ENCODE peak calls at places on chromosomes 6 and 20, in nine cellular contexts. Y is adrenal gland; Q is colonic mucosa; N is GM23338; U is body of pancreas; T is left lung; P is CD4-positive, alpha-beta memory T cell; K is GM23248; E is tibial artery. B is an unnamed sample. For H3K4me1, the result is how much of the 10 kb centered on the place peaks cover.

GRCh38 chr6:4640139-4640538 is 136.1 kb upstream of the CDYL start:
- DNase-seq in T (no peak), N (no peak), P (no peak), Q (no peak), Y (no peak), K (peak), U (no peak), E (no peak), B (no peak)

GRCh38 chr20:58020656-58021454 is 207.6 kb downstream of the ANKRD60 start:
- DNase-seq in Y (no peak), Q (no peak), N (no peak), K (peak), P (no peak), E (peak), T (no peak), U (no peak), B (peak)

GRCh38 chr20:40564997-40565680 is 123.9 kb downstream of the MAFB start:
- DNase-seq in Q (no peak), K (peak), T (no peak), N (no peak), U (no peak), Y (peak), P (no peak), E (no peak), B (peak)

GRCh38 chr6:64681416-64682160 is 1025.4 kb downstream of the EYS start:
- DNase-seq in K (no peak), T (no peak), E (no peak), U (no peak), N (no peak), P (no peak), Q (no peak), Y (no peak), B (no peak)

GRCh38 chr6:91276315-91276714 is 689.4 kb upstream of the MAP3K7 start:
- DNase-seq in E (no peak), P (no peak), K (no peak), Y (no peak), Q (no peak), T (no peak), U (no peak), N (peak), B (no peak)

GRCh38 chr20:25204550-25205276 is 9.2 kb downstream of the ENTPD6 start:
- DNase-seq in Y (no peak), N (no peak), P (no peak), U (no peak), K (no peak), E (no peak), T (no peak), Q (no peak), B (no peak)

GRCh38 chr20:51176446-51176845 is 153.5 kb upstream of the KCNG1 start:
- DNase-seq in N (no peak), Y (no peak), K (no peak), T (no peak), U (no peak), E (no peak), Q (no peak), P (no peak), B (no peak)

GRCh38 chr6:169921853-169922779 is 170.7 kb downstream of the ERMARD start:
- DNase-seq in E (no peak), T (no peak), Q (no peak), K (no peak), P (no peak), U (no peak), Y (no peak), N (no peak), B (no peak)

GRCh38 chr20:1874534-1875168 is 20.6 kb upstream of the SIRPA start:
- DNase-seq in N (no peak), P (no peak), E (peak), T (peak), U (peak), Y (no peak), Q (peak), K (no peak), B (peak)

GRCh38 chr20:6664574-6664973 is 102.9 kb upstream of the BMP2 start:
- DNase-seq in K (no peak), E (no peak), U (no peak), T (no peak), Q (no peak), P (no peak), N (no peak), Y (no peak), B (no peak)

GRCh38 chr6:170290306-170291128 is at the start of gene DLL1:
- DNase-seq in T (no peak), U (peak), Q (peak), P (peak), Y (peak), N (peak), E (no peak), K (peak), B (peak)

GRCh38 chr6:135144678-135145508 is 36.2 kb upstream of the MYB start:
- DNase-seq in N (peak), Y (no peak), U (peak), T (no peak), K (peak), E (no peak), P (peak), Q (peak), B (no peak)

GRCh38 chr6:7649037-7649810 is 59.2 kb downstream of the SNRNP48 start:
- DNase-seq in E (no peak), T (no peak), U (no peak), K (no peak), Q (no peak), N (no peak), Y (no peak), P (no peak), B (no peak)

GRCh38 chr6:111922454-111923297 is 49.4 kb upstream of the FYN start:
- DNase-seq in Q (no peak), P (no peak), E (no peak), U (no peak), Y (no peak), N (no peak), T (no peak), K (peak), B (no peak)

GRCh38 chr6:68649669-68650068 is 14.6 kb downstream of the ADGRB3 start:
- DNase-seq in N (peak), E (no peak), P (no peak), K (no peak), U (no peak), Q (no peak), T (no peak), Y (no peak), B (no peak)

GRCh38 chr6:148824291-148824690 is 77.5 kb downstream of the UST start:
- DNase-seq in K (no peak), U (no peak), Y (no peak), E (no peak), Q (no peak), T (no peak), P (no peak), N (no peak), B (no peak)

GRCh38 chr6:169185011-169185521 is 68.6 kb downstream of the THBS2 start:
- DNase-seq in K (no peak), Q (no peak), U (no peak), E (no peak), P (no peak), N (no peak), T (no peak), Y (no peak), B (no peak)

GRCh38 chr20:35939264-35939663 is 15.0 kb downstream of the SCAND1 start:
- DNase-seq in N (no peak), E (no peak), P (no peak), Y (no peak), K (peak), T (no peak), Q (no peak), U (no peak), B (no peak)

GRCh38 chr6:90285611-90286381 is 10.8 kb downstream of the BACH2 start:
- DNase-seq in U (peak), T (peak), Q (peak), E (peak), K (peak), P (peak), Y (peak), N (peak), B (peak)

GRCh38 chr6:30319146-30319835 is 7.4 kb upstream of the TRIM39 start:
- DNase-seq in U (no peak), Y (no peak), N (peak), K (peak), Q (no peak), E (no peak), P (no peak), T (no peak), B (no peak)
- H3K4me1 ChIP-seq in U (under half), Y (under half), N (half or more), K (under half), Q (under half), E (under half), P (half or more), T (under half), B (under half)

GRCh38 chr6:105207524-105208269 is 27.9 kb upstream of the POPDC3 start:
- DNase-seq in P (no peak), E (no peak), K (peak), T (no peak), N (no peak), U (no peak), Y (no peak), Q (no peak), B (no peak)
- H3K27ac ChIP-seq in P (no peak), E (no peak), K (no peak), T (no peak), N (no peak), U (no peak), Y (no peak), Q (no peak), B (no peak)

GRCh38 chr6:137871299-137871698 is 4.2 kb downstream of the TNFAIP3 start:
- DNase-seq in E (no peak), K (no peak), Q (no peak), P (peak), T (no peak), N (no peak), Y (no peak), U (no peak), B (no peak)

GRCh38 chr6:137872071-137872470 is 5.0 kb downstream of the TNFAIP3 start:
- DNase-seq in K (peak), P (peak), U (no peak), T (no peak), E (no peak), N (no peak), Y (no peak), Q (no peak), B (no peak)

GRCh38 chr6:137870286-137870685 is 3.2 kb downstream of the TNFAIP3 start:
- DNase-seq in P (peak), Y (no peak), Q (no peak), U (no peak), N (no peak), E (no peak), T (no peak), K (no peak), B (no peak)

GRCh38 chr6:137869781-137870180 is 2.7 kb downstream of the TNFAIP3 start:
- DNase-seq in E (no peak), N (no peak), Y (no peak), Q (no peak), U (no peak), T (no peak), K (no peak), P (peak), B (no peak)

DNA sequence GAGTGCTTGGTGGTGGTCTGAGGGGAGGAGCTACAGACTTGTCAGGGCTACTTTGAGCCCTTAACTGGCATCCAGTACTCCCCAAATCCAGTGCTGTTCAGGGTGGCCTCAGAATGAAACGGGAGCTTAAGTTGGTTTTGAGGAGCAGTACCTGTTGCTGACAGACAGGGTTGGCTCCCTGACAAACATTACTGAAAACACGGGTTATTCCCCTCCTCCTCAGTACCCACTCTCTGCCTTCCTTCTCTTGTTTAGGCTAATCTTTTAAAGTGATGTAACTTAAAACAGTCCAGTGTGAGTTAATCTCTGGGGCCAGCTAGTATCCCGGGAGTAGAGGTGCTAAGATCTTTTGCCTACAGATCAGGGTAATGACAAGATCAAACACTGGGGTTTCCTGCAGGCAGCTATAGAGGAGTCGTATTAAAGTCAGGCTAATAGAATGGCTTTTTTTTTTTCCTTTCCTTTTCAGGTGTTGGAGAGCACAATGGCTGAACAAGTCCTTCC is 3.7 kb downstream of the TNFAIP3 start:
- DNase-seq in T (no peak), Q (no peak), K (no peak), N (peak), E (no peak), U (no peak), Y (no peak), P (peak), B (no peak)
- H3K4me1 ChIP-seq in T (half or more), Q (under half), K (half or more), N (under half), E (under half), U (half or more), Y (under half), P (half or more), B (under half)

DNA sequence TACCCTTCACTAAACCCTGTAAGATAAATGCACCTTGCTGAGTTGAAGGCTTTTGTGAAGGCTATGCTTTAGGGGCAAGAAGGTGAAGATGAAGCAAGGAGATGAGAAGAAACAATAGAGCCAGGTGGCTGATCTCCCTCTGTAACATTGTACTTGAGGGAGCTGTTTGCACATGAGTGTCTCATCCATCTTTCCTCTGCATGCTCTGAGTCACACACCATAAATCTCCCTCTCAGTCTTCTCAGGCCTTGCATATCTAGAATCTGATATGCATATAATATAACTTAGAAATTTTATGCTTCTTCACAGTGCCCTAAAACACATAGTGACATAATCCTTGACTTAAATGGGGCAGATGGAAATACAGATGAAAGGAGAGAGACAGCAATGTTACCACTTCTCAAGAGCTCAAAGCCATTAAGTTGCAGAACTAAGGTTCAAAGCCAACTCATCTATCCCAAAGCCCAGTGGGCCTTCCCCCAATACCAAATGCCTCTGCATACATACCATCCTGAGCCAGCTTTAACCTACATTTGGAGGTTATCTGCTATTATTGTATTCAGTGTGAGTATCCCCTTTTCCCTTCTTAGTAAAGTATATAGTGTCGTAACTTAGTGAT is 62.4 kb upstream of the STXBP5 start:
- DNase-seq in E (no peak), T (no peak), U (no peak), K (peak), Q (no peak), P (no peak), Y (no peak), N (no peak), B (no peak)
- H3K27ac ChIP-seq in E (no peak), T (no peak), U (no peak), K (no peak), Q (no peak), P (no peak), Y (no peak), N (no peak), B (no peak)

GRCh38 chr6:26187292-26187691 is 100.1 kb downstream of the HFE start:
- DNase-seq in T (no peak), Q (no peak), K (no peak), N (no peak), E (no peak), U (no peak), Y (no peak), P (no peak), B (no peak)

GRCh38 chr6:26187981-26188635 is 100.9 kb downstream of the HFE start:
- DNase-seq in N (peak), P (no peak), T (no peak), E (peak), K (peak), U (no peak), Y (peak), Q (peak), B (no peak)

GRCh38 chr6:26186652-26187051 is 99.4 kb downstream of the HFE start:
- DNase-seq in U (no peak), K (no peak), Q (no peak), Y (no peak), N (no peak), T (no peak), E (no peak), P (no peak), B (no peak)

GRCh38 chr6:26193467-26194328 is 106.5 kb downstream of the HFE start:
- DNase-seq in P (no peak), N (no peak), T (no peak), Q (no peak), U (no peak), K (no peak), E (no peak), Y (no peak), B (no peak)

DNA sequence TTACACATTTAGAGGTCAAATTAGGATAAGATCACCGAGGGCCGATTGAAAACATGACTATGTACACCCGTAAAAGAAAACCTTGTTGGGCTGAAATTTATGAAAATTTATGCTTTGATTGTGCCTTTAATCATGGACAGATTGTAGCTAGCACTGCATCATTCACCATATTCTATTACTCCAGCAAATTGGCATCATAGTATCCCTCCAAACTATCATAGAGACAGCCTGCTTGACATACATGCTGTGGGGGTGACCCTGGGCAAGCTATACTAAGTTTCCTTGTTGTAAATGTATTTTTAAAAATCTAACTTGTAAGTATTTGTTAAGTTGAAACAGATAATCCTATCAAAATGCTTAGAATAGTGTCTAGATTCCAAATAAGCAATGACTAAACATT is 102.7 kb downstream of the HFE start:
- DNase-seq in T (no peak), E (no peak), N (no peak), U (no peak), Q (no peak), Y (no peak), K (no peak), P (no peak), B (no peak)
- H3K4me1 ChIP-seq in T (under half), E (under half), N (under half), U (under half), Q (under half), Y (under half), K (under half), P (under half), B (under half)

DNA sequence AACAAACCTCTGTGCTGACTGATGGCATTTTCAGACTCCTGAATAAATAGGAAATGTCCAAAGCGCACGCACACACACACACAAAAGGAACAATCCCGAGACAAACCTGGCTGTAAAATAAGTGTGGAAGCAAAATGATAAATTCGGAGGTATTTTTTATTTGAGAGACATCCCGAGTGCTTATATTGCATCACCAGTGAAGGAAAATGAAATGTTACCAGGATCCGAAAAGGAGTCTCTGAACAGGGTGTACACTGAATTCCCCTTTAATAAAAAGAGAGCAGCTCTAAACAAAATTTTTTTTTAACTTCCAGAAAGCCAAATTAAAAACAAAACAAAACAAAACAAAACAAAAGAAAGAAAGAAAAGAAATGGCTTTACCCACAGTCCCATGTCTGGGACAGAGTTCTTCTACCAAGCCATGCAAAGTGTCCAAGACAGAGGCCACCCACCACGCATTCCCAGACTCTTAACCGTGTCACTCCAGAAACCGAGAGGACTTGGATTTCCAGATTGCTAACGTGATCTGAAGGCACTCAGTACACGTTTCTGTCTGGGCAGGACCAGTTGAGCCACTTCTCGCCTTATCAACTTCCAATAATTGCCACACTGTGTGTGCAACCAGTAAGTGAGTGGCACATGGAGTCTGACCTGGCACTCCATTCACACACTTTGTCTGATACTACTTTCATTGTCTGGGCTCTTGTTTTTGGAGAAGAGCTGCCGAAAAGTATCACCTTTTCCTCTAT is 820 bp downstream of the ME1 start:
- DNase-seq in N (peak), T (peak), U (peak), P (no peak), Q (peak), Y (peak), K (peak), E (no peak), B (no peak)
- H3K27ac ChIP-seq in N (no peak), T (peak), U (peak), P (no peak), Q (peak), Y (peak), K (peak), E (peak), B (peak)

DNA sequence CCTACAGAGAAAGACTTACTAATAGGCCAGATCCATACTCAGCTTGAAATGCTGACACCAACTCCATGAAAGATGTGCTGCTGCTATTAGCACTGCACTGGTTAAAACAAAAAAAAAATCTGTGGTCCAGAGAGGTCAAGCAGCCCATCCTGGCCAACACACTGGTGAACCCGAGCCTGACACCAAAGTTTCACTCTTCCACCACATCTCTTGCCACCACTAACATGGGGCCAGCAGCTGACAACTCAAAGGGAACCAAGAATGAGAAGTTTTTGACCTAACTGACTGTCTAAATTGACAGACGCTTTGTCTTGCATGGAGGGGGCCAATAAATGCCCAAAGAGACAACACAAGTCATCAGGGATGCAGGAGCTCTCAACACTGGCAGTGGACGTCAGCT is 5.4 kb downstream of the CLIC5 start:
- DNase-seq in U (no peak), N (no peak), K (no peak), T (no peak), Y (no peak), Q (no peak), P (no peak), E (no peak), B (no peak)
- H3K4me1 ChIP-seq in U (under half), N (under half), K (under half), T (under half), Y (under half), Q (under half), P (under half), E (under half), B (under half)

GRCh38 chr20:45408646-45409213 is 641 bp downstream of the DBNDD2 start:
- DNase-seq in N (no peak), K (no peak), Q (peak), Y (no peak), T (peak), P (no peak), U (peak), E (peak), B (peak)
- H3K27ac ChIP-seq in N (no peak), K (no peak), Q (peak), Y (no peak), T (no peak), P (no peak), U (no peak), E (peak), B (peak)

B was measured in aorta.